ENCODE peak calls at places on chromosomes 1 and 21, in five cellular contexts. One of them, this sample, is unnamed.
A peak's percentile ranks its signal among the peaks of the same experiment; 100 is the strongest.

GRCh38 chr1:47708658-47709301 is 270.9 kb downstream of the FOXD2 start:
- DNase-seq in neuronal stem cell: no peak
- DNase-seq in mesenchymal stem cell: peak; percentile 3
- DNase-seq in IMR-90: no peak
- DNase-seq in H1: peak; percentile 79
- DNase-seq in this sample: peak; percentile 62

GRCh38 chr1:63327417-63328139 is 5.2 kb downstream of the FOXD3 start:
- DNase-seq in H1: peak; percentile 97
- DNase-seq in mesenchymal stem cell: peak; percentile 54
- DNase-seq in neuronal stem cell: peak; percentile 82
- DNase-seq in IMR-90: peak; percentile 62
- DNase-seq in this sample: peak; percentile 62

GRCh38 chr1:34701326-34702129 is 53.3 kb upstream of the GJB5 start:
- DNase-seq in mesenchymal stem cell: no peak
- DNase-seq in IMR-90: no peak
- DNase-seq in neuronal stem cell: no peak
- DNase-seq in H1: no peak
- DNase-seq in this sample: no peak

GRCh38 chr1:201476670-201477344 is 7.8 kb upstream of the PHLDA3 start:
- DNase-seq in mesenchymal stem cell: peak; percentile 46
- DNase-seq in IMR-90: no peak
- DNase-seq in H1: no peak
- DNase-seq in neuronal stem cell: no peak
- DNase-seq in this sample: no peak

GRCh38 chr21:37804001-37804400 is 112.3 kb downstream of the KCNJ6 start:
- DNase-seq in H1: no peak
- DNase-seq in mesenchymal stem cell: no peak
- DNase-seq in IMR-90: no peak
- DNase-seq in neuronal stem cell: no peak
- DNase-seq in this sample: no peak

GRCh38 chr1:170010443-170010842 is 64.1 kb downstream of the KIFAP3 start:
- DNase-seq in mesenchymal stem cell: peak; percentile 43
- DNase-seq in neuronal stem cell: peak; percentile 14
- DNase-seq in IMR-90: peak; percentile 55
- DNase-seq in H1: no peak
- DNase-seq in this sample: peak; percentile 74

GRCh38 chr1:19452221-19452663 is 33.1 kb downstream of the CAPZB start:
- DNase-seq in H1: no peak
- DNase-seq in neuronal stem cell: no peak
- DNase-seq in IMR-90: peak; percentile 57
- DNase-seq in mesenchymal stem cell: no peak
- DNase-seq in this sample: no peak

GRCh38 chr21:31873696-31874599 is 1.1 kb downstream of the HUNK start:
- DNase-seq in mesenchymal stem cell: peak; percentile 28
- DNase-seq in H1: peak; percentile 89
- DNase-seq in neuronal stem cell: peak; percentile 62
- DNase-seq in IMR-90: peak; percentile 33
- DNase-seq in this sample: no peak

GRCh38 chr1:113320972-113321680 is 69.2 kb upstream of the MAGI3 start:
- DNase-seq in H1: no peak
- DNase-seq in neuronal stem cell: no peak
- DNase-seq in IMR-90: peak; percentile 11
- DNase-seq in mesenchymal stem cell: no peak
- DNase-seq in this sample: peak; percentile 52

GRCh38 chr1:78263459-78263858 is 217.7 kb downstream of the GIPC2 start:
- DNase-seq in IMR-90: no peak
- DNase-seq in neuronal stem cell: no peak
- DNase-seq in H1: peak; percentile 47
- DNase-seq in mesenchymal stem cell: no peak
- DNase-seq in this sample: no peak

GRCh38 chr1:151164732-151165280 is 896 bp downstream of the LYSMD1 start:
- DNase-seq in mesenchymal stem cell: no peak
- DNase-seq in neuronal stem cell: no peak
- DNase-seq in H1: no peak
- DNase-seq in IMR-90: peak; percentile 9
- DNase-seq in this sample: no peak

GRCh38 chr1:239872554-239872953 is 219.1 kb upstream of the FMN2 start:
- DNase-seq in H1: no peak
- DNase-seq in neuronal stem cell: no peak
- DNase-seq in IMR-90: no peak
- DNase-seq in mesenchymal stem cell: no peak
- DNase-seq in this sample: no peak

GRCh38 chr1:41041866-41042265 is 20.3 kb upstream of the SLFNL1 start:
- DNase-seq in IMR-90: peak; percentile 58
- DNase-seq in mesenchymal stem cell: peak; percentile 49
- DNase-seq in neuronal stem cell: no peak
- DNase-seq in H1: no peak
- DNase-seq in this sample: no peak

GRCh38 chr1:1778827-1779675 is 781 bp upstream of the NADK start:
- DNase-seq in IMR-90: no peak
- DNase-seq in H1: peak; percentile 92
- DNase-seq in mesenchymal stem cell: peak; percentile 29
- DNase-seq in neuronal stem cell: peak; percentile 41
- DNase-seq in this sample: peak; percentile 95

GRCh38 chr1:37112427-37112826 is 78.1 kb upstream of the GRIK3 start:
- DNase-seq in mesenchymal stem cell: no peak
- DNase-seq in neuronal stem cell: no peak
- DNase-seq in H1: no peak
- DNase-seq in IMR-90: no peak
- DNase-seq in this sample: no peak

GRCh38 chr1:179742717-179743678 is at the start of gene FAM163A:
- DNase-seq in mesenchymal stem cell: no peak
- DNase-seq in H1: peak; percentile 73
- DNase-seq in IMR-90: no peak
- DNase-seq in neuronal stem cell: peak; percentile 46
- DNase-seq in this sample: peak; percentile 27

GRCh38 chr1:45328680-45329079 is 2.0 kb downstream of the HPDL start:
- DNase-seq in mesenchymal stem cell: no peak
- DNase-seq in IMR-90: no peak
- DNase-seq in H1: peak; percentile 63
- DNase-seq in neuronal stem cell: no peak
- DNase-seq in this sample: no peak

GRCh38 chr21:41817228-41817627 is 50.4 kb upstream of the RIPK4 start:
- DNase-seq in neuronal stem cell: peak; percentile 32
- DNase-seq in IMR-90: peak; percentile 83
- DNase-seq in H1: peak; percentile 61
- DNase-seq in mesenchymal stem cell: peak; percentile 72
- DNase-seq in this sample: peak; percentile 77

GRCh38 chr21:35203093-35204021 is 154.3 kb upstream of the RUNX1 start:
- DNase-seq in H1: no peak
- DNase-seq in neuronal stem cell: no peak
- DNase-seq in mesenchymal stem cell: peak; percentile 94
- DNase-seq in IMR-90: peak; percentile 93
- DNase-seq in this sample: no peak

GRCh38 chr1:222369991-222370910 is 177.7 kb downstream of the HHIPL2 start:
- DNase-seq in IMR-90: peak; percentile 97
- DNase-seq in neuronal stem cell: no peak
- DNase-seq in H1: no peak
- DNase-seq in mesenchymal stem cell: peak; percentile 89
- DNase-seq in this sample: no peak

GRCh38 chr1:198873696-198874230 is 234.9 kb downstream of the PTPRC start:
- DNase-seq in neuronal stem cell: no peak
- DNase-seq in IMR-90: no peak
- DNase-seq in mesenchymal stem cell: no peak
- DNase-seq in H1: no peak
- DNase-seq in this sample: no peak

GRCh38 chr1:116855220-116855619 is 54.5 kb upstream of the PTGFRN start:
- DNase-seq in mesenchymal stem cell: peak; percentile 47
- DNase-seq in neuronal stem cell: no peak
- DNase-seq in H1: no peak
- DNase-seq in IMR-90: no peak
- DNase-seq in this sample: no peak

GRCh38 chr21:32392299-32392879 is 423 bp downstream of the URB1 start:
- DNase-seq in IMR-90: no peak
- DNase-seq in mesenchymal stem cell: peak; percentile 37
- DNase-seq in neuronal stem cell: no peak
- DNase-seq in H1: no peak
- DNase-seq in this sample: no peak

DNA sequence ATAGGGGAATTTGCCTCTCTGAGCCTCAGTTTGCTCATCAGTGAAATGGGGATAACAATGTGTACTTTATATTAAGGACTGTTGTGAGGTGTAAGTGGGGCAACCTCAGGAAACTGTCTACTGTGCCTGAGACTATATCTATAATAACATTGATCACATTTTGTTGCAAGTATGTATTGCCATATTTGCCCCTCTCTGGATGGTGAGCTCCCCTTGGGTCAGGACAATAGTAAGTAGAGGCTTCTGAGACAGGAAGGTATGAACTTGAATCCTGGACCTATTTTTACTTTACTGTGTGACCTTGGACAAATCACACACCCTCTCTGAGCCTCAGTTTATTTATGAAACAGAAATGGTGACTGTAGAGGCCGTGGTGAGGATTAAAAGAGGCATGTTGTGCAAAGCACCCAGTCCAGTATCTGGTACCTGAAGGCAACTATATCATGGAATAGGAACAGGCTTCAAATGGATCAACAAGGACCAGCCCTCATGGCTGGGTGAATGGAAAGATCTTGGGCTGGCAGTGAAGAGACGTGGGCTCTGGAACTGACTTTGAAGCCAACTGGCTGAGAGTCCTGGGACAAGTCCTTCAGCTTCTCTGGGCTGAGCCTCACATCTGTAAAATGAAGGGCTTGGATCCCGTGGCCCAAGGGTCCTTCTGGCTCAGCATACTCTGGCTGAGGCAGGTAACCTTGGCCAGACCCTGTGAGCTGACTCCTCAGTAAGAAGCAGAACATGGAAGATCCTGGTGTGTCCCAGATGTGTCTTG is 35.0 kb upstream of the ID3 start:
- DNase-seq in H1: no peak
- DNase-seq in mesenchymal stem cell: no peak
- DNase-seq in neuronal stem cell: no peak
- DNase-seq in IMR-90: no peak
- DNase-seq in this sample: no peak
- H3K4me3 ChIP-seq in H1: no peak overlapping the region
- H3K4me3 ChIP-seq in mesenchymal stem cell: no peak overlapping the region
- H3K4me3 ChIP-seq in neuronal stem cell: no peak overlapping the region
- H3K4me3 ChIP-seq in IMR-90: no peak overlapping the region
- H3K4me3 ChIP-seq in this sample: no peak overlapping the region

GRCh38 chr1:30748098-30748698 is 9.4 kb downstream of the LAPTM5 start:
- DNase-seq in mesenchymal stem cell: no peak
- DNase-seq in IMR-90: no peak
- DNase-seq in neuronal stem cell: no peak
- DNase-seq in H1: no peak
- DNase-seq in this sample: no peak

GRCh38 chr1:30745834-30746208 is 11.8 kb downstream of the LAPTM5 start:
- DNase-seq in H1: no peak
- DNase-seq in neuronal stem cell: no peak
- DNase-seq in IMR-90: no peak
- DNase-seq in mesenchymal stem cell: no peak
- DNase-seq in this sample: no peak

GRCh38 chr1:30748699-30749401 is 8.7 kb downstream of the LAPTM5 start:
- DNase-seq in H1: no peak
- DNase-seq in IMR-90: no peak
- DNase-seq in neuronal stem cell: no peak
- DNase-seq in mesenchymal stem cell: peak; percentile 12
- DNase-seq in this sample: no peak

GRCh38 chr1:30746212-30747027 is 11.2 kb downstream of the LAPTM5 start:
- DNase-seq in IMR-90: no peak
- DNase-seq in mesenchymal stem cell: no peak
- DNase-seq in H1: no peak
- DNase-seq in neuronal stem cell: no peak
- DNase-seq in this sample: no peak

GRCh38 chr1:30747028-30748008 is 10.3 kb downstream of the LAPTM5 start:
- DNase-seq in H1: no peak
- DNase-seq in mesenchymal stem cell: no peak
- DNase-seq in IMR-90: no peak
- DNase-seq in neuronal stem cell: no peak
- DNase-seq in this sample: no peak
- H3K14ac ChIP-seq in H1: no peak overlapping the region
- H3K14ac ChIP-seq in mesenchymal stem cell: no peak overlapping the region
- H3K14ac ChIP-seq in IMR-90: peak overlapping the region; percentile 81
- H3K14ac ChIP-seq in neuronal stem cell: no peak overlapping the region
- H3K14ac ChIP-seq in this sample: no peak overlapping the region

GRCh38 chr21:43771698-43772367 is 4.3 kb downstream of the CSTB start:
- DNase-seq in mesenchymal stem cell: peak; percentile 32
- DNase-seq in IMR-90: no peak
- DNase-seq in H1: no peak
- DNase-seq in neuronal stem cell: no peak
- DNase-seq in this sample: no peak

GRCh38 chr21:43772368-43772870 is 3.7 kb downstream of the CSTB start:
- DNase-seq in neuronal stem cell: no peak
- DNase-seq in H1: no peak
- DNase-seq in IMR-90: no peak
- DNase-seq in mesenchymal stem cell: no peak
- DNase-seq in this sample: no peak

GRCh38 chr21:43775795-43776430 is at the start of gene CSTB:
- DNase-seq in H1: peak; percentile 95
- DNase-seq in IMR-90: peak; percentile 38
- DNase-seq in mesenchymal stem cell: peak; percentile 71
- DNase-seq in neuronal stem cell: no peak
- DNase-seq in this sample: peak; percentile 80

GRCh38 chr21:43775190-43775589 is 918 bp downstream of the CSTB start:
- DNase-seq in neuronal stem cell: no peak
- DNase-seq in IMR-90: no peak
- DNase-seq in H1: no peak
- DNase-seq in mesenchymal stem cell: no peak
- DNase-seq in this sample: no peak

GRCh38 chr21:43774163-43774562 is 1.9 kb downstream of the CSTB start:
- DNase-seq in mesenchymal stem cell: no peak
- DNase-seq in neuronal stem cell: no peak
- DNase-seq in IMR-90: no peak
- DNase-seq in H1: no peak
- DNase-seq in this sample: no peak
- H3K4me3 ChIP-seq in mesenchymal stem cell: peak overlapping the region; percentile 98
- H3K4me3 ChIP-seq in neuronal stem cell: peak overlapping the region; percentile 32
- H3K4me3 ChIP-seq in IMR-90: no peak overlapping the region
- H3K4me3 ChIP-seq in H1: no peak overlapping the region
- H3K4me3 ChIP-seq in this sample: peak overlapping the region; percentile 8

DNA sequence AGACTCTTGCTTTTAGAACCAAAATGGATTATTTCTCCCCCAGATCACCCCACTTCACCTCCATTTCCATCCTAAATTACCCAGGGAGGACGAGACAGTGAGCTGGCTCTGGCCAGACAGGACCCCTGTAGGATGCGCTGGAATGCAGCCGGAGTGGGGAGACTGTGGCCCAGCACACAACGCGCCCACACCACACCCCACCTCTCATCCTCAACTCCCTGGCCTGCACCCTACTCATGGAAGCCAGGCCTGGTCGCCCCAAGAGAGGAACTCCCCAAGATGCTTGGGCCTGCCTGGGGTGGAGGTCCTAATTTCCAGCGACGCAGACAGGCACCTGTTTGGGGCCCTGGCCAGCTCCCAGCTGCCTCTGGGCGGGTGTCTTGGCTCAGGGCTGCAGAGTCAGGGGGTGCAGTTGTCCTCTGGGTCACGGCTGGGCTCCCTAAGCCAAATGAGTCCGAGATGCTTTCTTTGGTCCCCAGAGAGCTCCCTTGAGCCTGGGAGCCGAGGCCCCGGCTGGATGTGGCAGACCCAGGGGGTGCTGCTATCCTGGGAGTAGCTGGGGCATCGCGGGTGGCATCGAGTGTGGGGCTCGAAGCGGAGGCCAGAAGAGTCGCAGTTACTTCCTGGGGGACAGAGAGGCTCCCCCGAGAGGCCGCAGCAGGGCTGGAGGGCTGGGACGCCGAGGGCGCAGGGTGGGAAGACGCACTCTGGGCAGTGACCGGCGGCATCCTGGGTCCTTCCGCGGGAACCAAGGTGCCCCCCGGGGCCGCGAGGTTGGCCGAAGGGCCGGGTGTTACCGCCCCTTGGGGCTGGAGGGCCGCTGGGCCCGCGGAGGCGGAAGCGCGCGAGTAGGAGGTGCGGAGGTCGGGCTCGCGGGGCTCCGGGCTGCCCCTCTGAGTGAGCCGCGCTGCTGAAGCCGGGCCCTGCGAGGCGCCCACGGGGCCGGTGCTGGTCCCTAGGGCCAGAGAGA is 10.4 kb downstream of the CLEC20A start:
- DNase-seq in H1: peak; percentile 54
- DNase-seq in mesenchymal stem cell: no peak
- DNase-seq in neuronal stem cell: no peak
- DNase-seq in IMR-90: no peak
- DNase-seq in this sample: no peak
- H3K14ac ChIP-seq in H1: no peak overlapping the region
- H3K14ac ChIP-seq in mesenchymal stem cell: peak overlapping the region; percentile 86
- H3K14ac ChIP-seq in neuronal stem cell: peak overlapping the region; percentile 64
- H3K14ac ChIP-seq in IMR-90: no peak overlapping the region
- H3K14ac ChIP-seq in this sample: no peak overlapping the region